ENCODE peak calls at places on chromosome 4, in five cellular contexts. H is neural progenitor cell; J is HCT116; F is heart right ventricle; M is CD4-positive, alpha-beta memory T cell. E is an unnamed sample.
A peak's percentile ranks its signal among the peaks of the same experiment; 100 is the strongest.

GRCh38 chr4:25756503-25756902 is 100.9 kb downstream of the SLC34A2 start:
- DNase-seq in F (no peak), J (no peak), H (peak; percentile 5), M (no peak), E (no peak)

GRCh38 chr4:82748176-82748575 is 50.4 kb downstream of the SCD5 start:
- DNase-seq in H (peak; percentile 25), F (no peak), J (no peak), M (no peak), E (no peak)

GRCh38 chr4:95949136-95949765 is 109.4 kb downstream of the PDHA2 start:
- DNase-seq in F (no peak), J (no peak), H (no peak), M (no peak), E (no peak)

GRCh38 chr4:156858071-156858470 is 113.5 kb downstream of the PDGFC start:
- DNase-seq in M (no peak), F (no peak), J (no peak), H (no peak), E (no peak)

GRCh38 chr4:76235915-76236314 is 15.6 kb upstream of the FAM47E start:
- DNase-seq in F (no peak), M (no peak), J (no peak), H (no peak), E (no peak)

GRCh38 chr4:174580597-174580996 is 58.3 kb upstream of the HPGD start:
- DNase-seq in M (no peak), J (no peak), F (no peak), H (no peak), E (peak; percentile 5)

GRCh38 chr4:88991746-88992145 is 65.2 kb downstream of the FAM13A start:
- DNase-seq in M (no peak), F (no peak), J (no peak), H (no peak), E (no peak)

GRCh38 chr4:26223160-26223559 is 97.7 kb upstream of the RBPJ start:
- DNase-seq in M (no peak), J (no peak), H (no peak), F (no peak), E (no peak)

GRCh38 chr4:117385531-117385930 is 300.2 kb upstream of the TRAM1L1 start:
- DNase-seq in F (no peak), M (no peak), H (no peak), J (no peak), E (no peak)

DNA sequence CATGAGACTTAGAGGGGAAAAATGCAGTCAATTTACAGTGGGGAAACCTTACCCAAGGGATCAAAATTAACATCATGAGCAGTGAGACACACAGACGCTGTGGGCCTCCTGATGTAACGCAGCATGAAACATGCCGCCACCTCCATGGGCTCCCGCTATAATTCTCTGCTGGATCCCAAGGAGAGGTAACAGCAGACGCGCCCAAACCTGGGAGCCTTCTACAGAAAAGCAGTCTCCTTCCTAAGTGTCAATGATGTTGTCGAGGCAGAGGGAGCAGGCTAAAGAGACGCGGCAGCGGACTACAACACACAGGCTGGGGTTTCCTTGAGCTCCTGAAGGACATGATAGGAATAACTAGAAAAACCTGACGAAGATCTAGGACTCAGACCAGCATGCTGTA is 142.3 kb downstream of the AFAP1 start:
- DNase-seq in F (no peak), J (no peak), M (no peak), H (no peak), E (no peak)
- H3K4me3 ChIP-seq in F (no peak overlapping the region), J (no peak overlapping the region), M (no peak overlapping the region), H (no peak overlapping the region), E (no peak overlapping the region)

DNA sequence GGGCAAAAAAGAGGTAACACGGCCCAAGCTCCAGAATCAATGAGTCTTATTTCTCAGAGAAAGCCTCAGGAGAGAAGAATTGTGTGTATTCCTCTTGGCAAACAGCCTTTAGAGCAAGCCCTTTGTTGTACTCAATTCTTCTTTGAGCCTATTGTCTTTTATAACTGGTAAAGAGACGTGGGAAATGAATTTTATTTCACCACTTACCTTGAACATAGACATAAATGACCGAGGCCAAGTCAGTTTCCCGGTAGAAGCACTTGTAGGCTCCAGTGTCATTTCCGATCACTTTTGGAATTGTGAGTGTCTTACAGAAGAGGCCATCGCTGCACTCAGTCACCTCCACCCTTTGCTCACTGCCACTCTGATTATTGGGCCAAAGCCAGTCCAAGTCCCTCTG is 7.0 kb downstream of the KDR start:
- DNase-seq in M (no peak), H (no peak), J (no peak), F (no peak), E (no peak)
- H3K36me3 ChIP-seq in M (no peaks in the 10 kb centered on the region), H (no peaks in the 10 kb centered on the region), J (no peaks in the 10 kb centered on the region), F (no peaks in the 10 kb centered on the region), E (no peaks in the 10 kb centered on the region)

GRCh38 chr4:1730532-1731135 is 9.3 kb downstream of the TACC3 start:
- DNase-seq in M (no peak), F (no peak), J (no peak), H (no peak), E (no peak)

GRCh38 chr4:1726146-1726934 is 5.0 kb downstream of the TACC3 start:
- DNase-seq in H (peak; percentile 91), F (peak; percentile 89), J (peak; percentile 78), M (peak; percentile 81), E (peak; percentile 49)

GRCh38 chr4:1725521-1725920 is 4.2 kb downstream of the TACC3 start:
- DNase-seq in J (no peak), M (no peak), H (no peak), F (no peak), E (no peak)

GRCh38 chr4:1728061-1728980 is 7.0 kb downstream of the TACC3 start:
- DNase-seq in M (no peak), F (no peak), J (no peak), H (no peak), E (no peak)

GRCh38 chr4:1727117-1728031 is 6.1 kb downstream of the TACC3 start:
- DNase-seq in F (peak; percentile 77), J (no peak), M (no peak), H (no peak), E (peak; percentile 73)
- H3K4me3 ChIP-seq in F (peak overlapping the region; percentile 39), J (no peak overlapping the region), M (no peak overlapping the region), H (no peak overlapping the region), E (no peak overlapping the region)

GRCh38 chr4:121814756-121815155 is 8.9 kb downstream of the CCNA2 start:
- DNase-seq in F (no peak), H (no peak), J (no peak), M (no peak), E (no peak)

GRCh38 chr4:121818215-121818614 is 5.5 kb downstream of the CCNA2 start:
- DNase-seq in M (no peak), F (no peak), J (no peak), H (no peak), E (no peak)

GRCh38 chr4:121817701-121818100 is 6.0 kb downstream of the CCNA2 start:
- DNase-seq in F (no peak), H (no peak), M (no peak), J (no peak), E (no peak)

GRCh38 chr4:121819216-121819980 is 4.3 kb downstream of the CCNA2 start:
- DNase-seq in M (no peak), J (no peak), H (no peak), F (no peak), E (no peak)

DNA sequence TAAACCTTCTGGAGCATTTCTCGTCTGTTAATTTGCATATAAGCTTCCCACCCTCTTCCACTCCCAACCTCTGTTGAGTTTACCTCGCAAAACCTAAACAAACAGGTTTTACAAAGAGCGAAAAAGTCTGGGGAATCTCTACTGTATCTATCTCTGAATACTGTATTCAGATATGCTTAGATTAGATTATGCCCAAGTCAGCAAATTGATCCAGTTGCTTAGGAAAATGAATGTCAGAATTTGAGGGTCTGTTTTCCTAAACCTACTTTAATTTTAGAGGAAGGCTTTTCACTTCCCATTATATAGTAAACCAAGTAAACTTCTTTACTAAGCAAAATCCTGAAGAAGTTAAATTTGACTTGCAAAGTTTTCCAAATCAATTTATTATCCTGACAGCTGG is 6.7 kb downstream of the CCNA2 start:
- DNase-seq in F (no peak), J (no peak), M (no peak), H (no peak), E (no peak)
- H3K36me3 ChIP-seq in F (peaks cover 2% of the 10 kb centered on the region), J (peaks cover 77% of the 10 kb centered on the region), M (peaks cover 32% of the 10 kb centered on the region), H (peaks cover 58% of the 10 kb centered on the region), E (peaks cover 95% of the 10 kb centered on the region)

DNA sequence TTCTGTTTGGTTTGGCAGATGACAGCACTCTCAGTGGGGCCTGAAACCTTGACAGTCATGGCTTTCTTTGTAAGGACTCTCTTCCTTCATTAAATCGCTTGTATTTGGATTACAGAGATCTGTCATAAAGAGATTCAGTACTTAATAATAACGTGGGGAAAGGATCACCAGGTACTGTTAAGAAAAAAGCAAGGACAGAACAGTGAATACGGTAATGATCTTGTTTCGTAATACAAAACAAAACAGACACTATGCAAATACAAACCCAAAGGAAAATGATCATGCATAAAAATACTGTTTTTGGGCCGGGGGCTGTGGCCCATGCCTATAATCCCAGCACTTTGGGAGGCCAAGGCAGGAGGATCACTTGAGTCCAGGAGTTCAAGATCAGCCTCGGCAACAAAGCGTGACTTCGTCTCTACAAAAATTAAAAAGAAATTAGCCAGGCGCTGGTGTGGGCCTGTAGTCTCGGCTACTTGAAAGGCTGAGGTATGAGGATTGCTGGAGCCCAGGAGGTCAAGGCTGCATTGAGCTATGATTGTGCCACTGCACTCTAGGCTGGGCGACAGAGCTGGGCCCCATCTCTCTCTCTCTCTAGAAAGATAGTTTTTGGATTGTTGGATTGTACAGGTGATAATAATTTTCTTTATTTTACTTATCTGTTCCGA is 64.6 kb downstream of the TRAPPC11 start:
- DNase-seq in J (no peak), F (no peak), H (no peak), M (no peak), E (no peak)
- H3K4me3 ChIP-seq in J (no peak overlapping the region), F (no peak overlapping the region), H (peak overlapping the region; percentile 52), M (no peak overlapping the region), E (no peak overlapping the region)

GRCh38 chr4:40828661-40829060 is 78.9 kb downstream of the NSUN7 start:
- DNase-seq in J (no peak), H (no peak), M (no peak), F (no peak), E (no peak)
- H3K36me3 ChIP-seq in J (peaks cover 4% of the 10 kb centered on the region), H (no peaks in the 10 kb centered on the region), M (no peaks in the 10 kb centered on the region), F (peaks cover 5% of the 10 kb centered on the region), E (no peaks in the 10 kb centered on the region)

GRCh38 chr4:153117554-153117953 is 86.7 kb upstream of the TRIM2 start:
- DNase-seq in H (no peak), J (no peak), F (no peak), M (no peak), E (no peak)

GRCh38 chr4:153115322-153116100 is 88.7 kb upstream of the TRIM2 start:
- DNase-seq in M (peak; percentile 88), F (no peak), H (no peak), J (peak; percentile 46), E (peak; percentile 56)

GRCh38 chr4:153116801-153117200 is 87.4 kb upstream of the TRIM2 start:
- DNase-seq in J (no peak), F (no peak), M (no peak), H (no peak), E (no peak)

GRCh38 chr4:153114771-153115321 is 89.4 kb upstream of the TRIM2 start:
- DNase-seq in H (no peak), F (no peak), M (peak; percentile 83), J (peak; percentile 69), E (peak; percentile 81)

GRCh38 chr4:153116101-153116680 is 88.1 kb upstream of the TRIM2 start:
- DNase-seq in M (peak; percentile 71), J (no peak), H (no peak), F (no peak), E (no peak)
- H3K4me3 ChIP-seq in M (no peak overlapping the region), J (peak overlapping the region; percentile 4), H (no peak overlapping the region), F (peak overlapping the region; percentile 3), E (no peak overlapping the region)